ENCODE peak calls at places on chromosomes 2 and 18, in four cellular contexts. X is mammary epithelial cell, G is SK-N-SH, O is A549. H is an unnamed sample.

GRCh38 chr18:37166491-37166890 is 337.6 kb downstream of the KIAA1328 start:
- DNase-seq in X (peak; percentile 2), G (no peak), O (no peak), H (no peak)

GRCh38 chr2:229713371-229714079 is 830 bp downstream of the DNER start:
- DNase-seq in X (no peak), G (peak; percentile 87), O (peak; percentile 26), H (peak; percentile 26)

GRCh38 chr18:74935411-74935810 is 273.5 kb downstream of the PTGR3 start:
- DNase-seq in X (no peak), G (no peak), O (no peak), H (no peak)

GRCh38 chr2:238261718-238262375 is 22.0 kb upstream of the HES6 start:
- DNase-seq in X (no peak), G (no peak), O (no peak), H (no peak)

GRCh38 chr2:54331095-54331835 is 75.2 kb upstream of the TSPYL6 start:
- DNase-seq in X (no peak), G (peak; percentile 11), O (no peak), H (peak; percentile 14)

GRCh38 chr2:219308142-219309093 is 783 bp downstream of the PTPRN start:
- DNase-seq in X (peak; percentile 46), G (peak; percentile 84), O (peak; percentile 70), H (peak; percentile 85)

GRCh38 chr18:57910817-57911216 is 107.7 kb upstream of the ATP8B1 start:
- DNase-seq in X (no peak), G (no peak), O (peak; percentile 21), H (peak; percentile 25)

GRCh38 chr18:12990128-12990485 is 1.1 kb upstream of the CEP192 start:
- DNase-seq in X (peak; percentile 9), G (no peak), O (no peak), H (no peak)

GRCh38 chr2:157318884-157319283 is 6.7 kb downstream of the ERMN start:
- DNase-seq in X (no peak), G (no peak), O (no peak), H (no peak)

GRCh38 chr2:64586883-64587481 is 62.9 kb downstream of the AFTPH start:
- DNase-seq in X (peak; percentile 47), G (no peak), O (peak; percentile 68), H (peak; percentile 30)

GRCh38 chr2:47688561-47688960 is 94.4 kb upstream of the MSH6 start:
- DNase-seq in X (no peak), G (no peak), O (no peak), H (no peak)

GRCh38 chr2:224122542-224122941 is 83.5 kb upstream of the SERPINE2 start:
- DNase-seq in X (peak; percentile 51), G (no peak), O (no peak), H (no peak)

GRCh38 chr18:2971741-2972552 is 41.0 kb downstream of the LPIN2 start:
- DNase-seq in X (no peak), G (no peak), O (no peak), H (peak; percentile 59)

GRCh38 chr2:42830922-42831574 is 38.7 kb upstream of the HAAO start:
- DNase-seq in X (no peak), G (no peak), O (no peak), H (no peak)

GRCh38 chr2:47501374-47502200 is 98.6 kb downstream of the MSH2 start:
- DNase-seq in X (peak; percentile 69), G (no peak), O (no peak), H (no peak)

GRCh38 chr2:219508444-219508734 is 5.9 kb upstream of the ASIC4 start:
- DNase-seq in X (no peak), G (peak; percentile 27), O (no peak), H (no peak)

GRCh38 chr2:132776271-132776670 is 106.3 kb upstream of the LYPD1 start:
- DNase-seq in X (no peak), G (no peak), O (no peak), H (no peak)

GRCh38 chr18:11802586-11802985 is 48.6 kb upstream of the CHMP1B start:
- DNase-seq in X (no peak), G (no peak), O (no peak), H (no peak)

GRCh38 chr2:232568161-232568560 is 17.7 kb downstream of the EIF4E2 start:
- DNase-seq in X (peak; percentile 86), G (no peak), O (peak; percentile 19), H (no peak)

GRCh38 chr2:195021704-195022513 is 635.1 kb upstream of the SLC39A10 start:
- DNase-seq in X (no peak), G (no peak), O (no peak), H (peak; percentile 4)

GRCh38 chr2:28108143-28108542 is 217.6 kb downstream of the BABAM2 start:
- DNase-seq in X (no peak), G (no peak), O (no peak), H (no peak)

GRCh38 chr18:43606800-43607199 is 329.5 kb upstream of the SYT4 start:
- DNase-seq in X (no peak), G (peak; percentile 37), O (no peak), H (no peak)

GRCh38 chr18:77151791-77152517 is 19.4 kb upstream of the MBP start:
- DNase-seq in X (no peak), G (no peak), O (no peak), H (no peak)

GRCh38 chr2:2464095-2464494 is 133.0 kb upstream of the MYT1L start:
- DNase-seq in X (no peak), G (peak; percentile 67), O (no peak), H (no peak)

GRCh38 chr2:111930875-111931274 is 32.5 kb downstream of the MERTK start:
- DNase-seq in X (peak; percentile 85), G (no peak), O (no peak), H (peak; percentile 13)

GRCh38 chr18:48999569-48999968 is 48.8 kb upstream of the SMAD7 start:
- DNase-seq in X (no peak), G (no peak), O (no peak), H (no peak)

GRCh38 chr2:189222440-189222839 is 42.9 kb upstream of the COL5A2 start:
- DNase-seq in X (peak; percentile 41), G (no peak), O (no peak), H (no peak)

GRCh38 chr2:48343571-48344440 is 186.1 kb upstream of the STON1 start:
- DNase-seq in X (peak; percentile 79), G (peak; percentile 10), O (peak; percentile 27), H (no peak)

GRCh38 chr18:58562146-58562998 is 66.5 kb downstream of the ALPK2 start:
- DNase-seq in X (no peak), G (no peak), O (no peak), H (no peak)

GRCh38 chr18:62751341-62751821 is 36.0 kb downstream of the PHLPP1 start:
- DNase-seq in X (no peak), G (no peak), O (no peak), H (no peak)

GRCh38 chr2:3204031-3204430 is 173.6 kb downstream of the EIPR1 start:
- DNase-seq in X (no peak), G (no peak), O (no peak), H (no peak)

GRCh38 chr2:20192781-20193180 is 32.1 kb downstream of the SDC1 start:
- DNase-seq in X (no peak), G (no peak), O (no peak), H (no peak)

GRCh38 chr2:20189299-20189931 is 35.5 kb downstream of the SDC1 start:
- DNase-seq in X (no peak), G (no peak), O (no peak), H (no peak)

GRCh38 chr2:20190170-20190569 is 34.8 kb downstream of the SDC1 start:
- DNase-seq in X (no peak), G (no peak), O (no peak), H (no peak)

GRCh38 chr2:20191714-20192569 is 33.0 kb downstream of the SDC1 start:
- DNase-seq in X (no peak), G (no peak), O (no peak), H (no peak)

GRCh38 chr2:20190862-20191713 is 33.8 kb downstream of the SDC1 start:
- DNase-seq in X (no peak), G (no peak), O (peak; percentile 61), H (no peak)
- TF ChIP-seq CTCF in X (peak; percentile 70), G (peak; percentile 49), O (peak; percentile 66), H (no peak)

DNA sequence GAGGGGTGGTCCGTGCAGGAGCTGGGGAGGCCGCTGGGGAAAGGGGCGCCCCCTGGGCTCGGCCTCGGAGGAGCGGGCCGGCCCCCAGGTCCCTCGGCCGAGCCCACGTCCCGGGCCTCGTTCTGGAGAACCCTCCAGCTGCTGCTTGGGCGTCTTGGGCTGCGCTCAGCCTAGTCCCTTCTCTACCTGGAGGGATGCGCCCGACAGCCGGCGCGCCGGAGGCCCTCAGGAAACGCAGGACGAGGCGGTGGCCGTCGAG is 293 bp upstream of the D2HGDH start:
- DNase-seq in X (no peak), G (no peak), O (no peak), H (no peak)
- TF ChIP-seq CTCF in X (no peak), G (peak; percentile 35), O (peak; percentile 31), H (no peak)

GRCh38 chr2:133774675-133775005 is 206.4 kb upstream of the NCKAP5 start:
- DNase-seq in X (no peak), G (no peak), O (no peak), H (no peak)

GRCh38 chr2:133777607-133778006 is 209.3 kb upstream of the NCKAP5 start:
- DNase-seq in X (peak; percentile 74), G (no peak), O (no peak), H (no peak)

GRCh38 chr2:133780997-133781513 is 212.8 kb upstream of the NCKAP5 start:
- DNase-seq in X (no peak), G (no peak), O (no peak), H (no peak)

GRCh38 chr2:133776936-133777587 is 208.8 kb upstream of the NCKAP5 start:
- DNase-seq in X (no peak), G (no peak), O (no peak), H (no peak)

DNA sequence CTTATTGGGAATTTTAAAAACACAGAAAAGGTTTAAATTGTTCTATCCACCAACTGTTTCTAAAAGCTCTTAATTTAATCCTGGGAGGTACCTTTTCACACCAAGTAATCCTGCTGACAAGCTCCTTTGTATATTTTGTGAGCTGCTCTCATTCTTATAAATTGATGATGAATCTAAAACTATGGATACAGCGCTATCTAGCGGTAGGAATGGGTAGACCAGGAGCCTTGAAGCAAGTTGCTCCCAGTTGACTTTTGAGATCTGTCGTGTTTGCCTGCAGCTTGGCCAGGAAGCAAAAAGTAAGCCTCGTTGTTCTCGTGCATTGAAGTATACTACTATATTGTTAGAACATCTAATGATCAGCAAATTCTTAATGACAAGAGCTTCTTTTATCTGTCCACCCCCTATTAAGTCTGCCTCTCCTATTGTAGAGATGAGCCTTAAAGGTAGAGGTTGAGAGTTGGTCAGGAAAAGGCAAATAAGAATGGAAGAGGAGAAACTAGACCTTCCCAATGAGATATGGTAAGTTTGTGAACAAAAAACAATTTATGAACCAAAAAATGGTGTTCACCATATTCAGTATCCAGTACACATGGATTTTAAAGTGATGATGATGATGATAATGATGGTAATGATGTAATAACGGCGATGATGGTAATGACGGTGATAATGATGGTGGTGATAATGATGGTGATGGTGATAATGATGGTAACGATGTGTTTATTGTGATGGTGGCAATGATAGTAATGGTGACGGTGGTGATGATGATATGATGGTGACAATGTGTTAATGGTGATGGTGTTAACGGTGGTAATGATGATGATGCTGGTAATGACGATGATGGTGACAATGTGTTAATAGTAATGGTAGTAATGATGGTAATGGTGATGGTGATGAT is 212.1 kb upstream of the NCKAP5 start:
- DNase-seq in X (peak; percentile 70), G (peak; percentile 48), O (peak; percentile 28), H (peak; percentile 31)
- TF ChIP-seq CTCF in X (peak; percentile 81), G (peak; percentile 91), O (peak; percentile 80), H (peak; percentile 79)

GRCh38 chr18:33875029-33875428 is 297.0 kb downstream of the ASXL3 start:
- DNase-seq in X (no peak), G (no peak), O (no peak), H (no peak)
- TF ChIP-seq CTCF in X (no peak), G (no peak), O (no peak), H (no peak)

GRCh38 chr2:164430166-164430783 is 191.0 kb downstream of the GRB14 start:
- DNase-seq in X (peak; percentile 14), G (peak; percentile 17), O (peak; percentile 5), H (no peak)
- TF ChIP-seq CTCF in X (peak; percentile 74), G (peak; percentile 78), O (peak; percentile 91), H (peak; percentile 55)

H was measured in GM13977.